ENCODE peak calls at places on chromosome 20, in eight cellular contexts. N, K, J, S, I, T, A and F are unnamed samples.

GRCh38 chr20:12152996-12153395 is 235.3 kb downstream of the BTBD3 start:
- DNase-seq in N (no peak), K (peak), J (no peak), S (no peak), I (no peak), T (no peak), A (peak), F (no peak)

GRCh38 chr20:50350510-50351249 is 159.5 kb upstream of the PTPN1 start:
- DNase-seq in N (no peak), K (no peak), J (no peak), S (no peak), I (no peak), T (no peak), A (no peak), F (no peak)

GRCh38 chr20:44133424-44133823 is 53.6 kb downstream of the JPH2 start:
- DNase-seq in N (peak), K (no peak), J (peak), S (no peak), I (no peak), T (no peak), A (no peak), F (peak)

GRCh38 chr20:32549842-32550241 is 35.3 kb downstream of the NOL4L start:
- DNase-seq in N (no peak), K (no peak), J (no peak), S (no peak), I (no peak), T (no peak), A (no peak), F (no peak)

GRCh38 chr20:43363506-43363905 is 94.2 kb upstream of the SRSF6 start:
- DNase-seq in N (no peak), K (peak), J (no peak), S (no peak), I (no peak), T (no peak), A (no peak), F (no peak)

GRCh38 chr20:48015136-48015925 is 230.1 kb upstream of the SULF2 start:
- DNase-seq in N (no peak), K (no peak), J (no peak), S (no peak), I (no peak), T (no peak), A (peak), F (no peak)

GRCh38 chr20:51338692-51339440 is 203.7 kb downstream of the NFATC2 start:
- DNase-seq in N (no peak), K (peak), J (no peak), S (no peak), I (no peak), T (no peak), A (peak), F (no peak)

GRCh38 chr20:6178537-6178936 is 55.7 kb upstream of the FERMT1 start:
- DNase-seq in N (no peak), K (peak), J (no peak), S (no peak), I (no peak), T (peak), A (peak), F (peak)

GRCh38 chr20:62501801-62502495 is 26.2 kb upstream of the GATA5 start:
- DNase-seq in N (no peak), K (peak), J (no peak), S (peak), I (no peak), T (no peak), A (peak), F (peak)

GRCh38 chr20:46221271-46221670 is 87.0 kb downstream of the CDH22 start:
- DNase-seq in N (no peak), K (no peak), J (no peak), S (no peak), I (no peak), T (no peak), A (no peak), F (no peak)

GRCh38 chr20:9999660-10000059 is 35.1 kb upstream of the ANKEF1 start:
- DNase-seq in N (no peak), K (peak), J (no peak), S (no peak), I (no peak), T (no peak), A (no peak), F (peak)

GRCh38 chr20:43477193-43477592 is 19.5 kb downstream of the SRSF6 start:
- DNase-seq in N (no peak), K (no peak), J (no peak), S (no peak), I (no peak), T (no peak), A (no peak), F (no peak)

GRCh38 chr20:6519556-6519955 is 247.9 kb upstream of the BMP2 start:
- DNase-seq in N (no peak), K (peak), J (no peak), S (no peak), I (no peak), T (no peak), A (peak), F (no peak)

GRCh38 chr20:47309806-47310426 is 46.6 kb downstream of the ZMYND8 start:
- DNase-seq in N (peak), K (no peak), J (no peak), S (no peak), I (no peak), T (no peak), A (no peak), F (no peak)

GRCh38 chr20:2879148-2879547 is 5.9 kb downstream of the PTPRA start:
- DNase-seq in N (no peak), K (peak), J (no peak), S (no peak), I (no peak), T (no peak), A (peak), F (no peak)

GRCh38 chr20:3406481-3407425 is 716 bp downstream of the DNAAF9 start:
- DNase-seq in N (peak), K (peak), J (peak), S (no peak), I (no peak), T (no peak), A (peak), F (peak)

GRCh38 chr20:24462461-24463010 is 6.9 kb upstream of the SYNDIG1 start:
- DNase-seq in N (no peak), K (no peak), J (peak), S (no peak), I (no peak), T (no peak), A (no peak), F (no peak)

GRCh38 chr20:15396900-15397299 is 1059.5 kb upstream of the FLRT3 start:
- DNase-seq in N (no peak), K (peak), J (no peak), S (no peak), I (no peak), T (no peak), A (peak), F (no peak)

GRCh38 chr20:20528896-20529295 is 161.0 kb downstream of the INSM1 start:
- DNase-seq in N (no peak), K (no peak), J (no peak), S (no peak), I (no peak), T (no peak), A (no peak), F (no peak)

GRCh38 chr20:1377984-1378742 is 14.7 kb downstream of the FKBP1A start:
- DNase-seq in N (no peak), K (peak), J (no peak), S (no peak), I (no peak), T (no peak), A (peak), F (no peak)

GRCh38 chr20:33995053-33995816 is 1.5 kb downstream of the RALY start:
- DNase-seq in N (no peak), K (no peak), J (no peak), S (no peak), I (no peak), T (no peak), A (peak), F (peak)

GRCh38 chr20:4153251-4153650 is 137.9 kb upstream of the RNF24 start:
- DNase-seq in N (no peak), K (no peak), J (peak), S (no peak), I (no peak), T (peak), A (no peak), F (no peak)

GRCh38 chr20:58715709-58716475 is 23.3 kb downstream of the NPEPL1 start:
- DNase-seq in N (peak), K (no peak), J (peak), S (peak), I (no peak), T (no peak), A (no peak), F (peak)

GRCh38 chr20:20699917-20700316 is 12.5 kb downstream of the RALGAPA2 start:
- DNase-seq in N (no peak), K (no peak), J (no peak), S (no peak), I (no peak), T (no peak), A (no peak), F (no peak)

GRCh38 chr20:59145926-59146800 is 17.5 kb upstream of the ZNF831 start:
- DNase-seq in N (peak), K (no peak), J (peak), S (peak), I (no peak), T (no peak), A (no peak), F (no peak)